ENCODE peak calls at places on chromosomes 3 and 15, in six cellular contexts. A is tibial artery, U is H54, R is NCI-H748 treated with DMSO at 0.1 percent for 48 hours, H is NCI-H510A treated with DMSO at 0.1 percent for 48 hours, N is AG04449. X is an unnamed sample.

GRCh38 chr3:138188013-138188352 is 882 bp downstream of the ARMC8 start:
- DNase-seq in A (peak), U (peak), R (no peak), H (no peak), N (no peak), X (peak)

GRCh38 chr15:79689030-79689429 is 207.8 kb downstream of the MTHFS start:
- DNase-seq in A (no peak), U (no peak), R (no peak), H (no peak), N (no peak), X (no peak)

GRCh38 chr3:136583823-136584222 is 168.4 kb downstream of the STAG1 start:
- DNase-seq in A (no peak), U (no peak), R (no peak), H (no peak), N (no peak), X (no peak)

GRCh38 chr3:3200632-3201212 is 21.2 kb upstream of the CRBN start:
- DNase-seq in A (no peak), U (no peak), R (peak), H (peak), N (no peak), X (no peak)

GRCh38 chr15:77597804-77598453 is 34.8 kb downstream of the LINGO1 start:
- DNase-seq in A (no peak), U (no peak), R (no peak), H (no peak), N (no peak), X (no peak)

GRCh38 chr15:73873889-73874511 is 636 bp downstream of the TBC1D21 start:
- DNase-seq in A (peak), U (peak), R (peak), H (no peak), N (peak), X (no peak)

GRCh38 chr15:51312754-51313390 is 25.5 kb downstream of the CYP19A1 start:
- DNase-seq in A (no peak), U (no peak), R (no peak), H (no peak), N (no peak), X (no peak)

GRCh38 chr3:33751320-33751719 is 33.3 kb upstream of the CLASP2 start:
- DNase-seq in A (no peak), U (no peak), R (no peak), H (no peak), N (no peak), X (no peak)

GRCh38 chr15:65805019-65805738 is 13.1 kb upstream of the DENND4A start:
- DNase-seq in A (no peak), U (no peak), R (no peak), H (no peak), N (no peak), X (no peak)

GRCh38 chr3:150743508-150743907 is 19.5 kb downstream of the SIAH2 start:
- DNase-seq in A (no peak), U (no peak), R (no peak), H (no peak), N (no peak), X (no peak)

GRCh38 chr15:68209735-68210408 is 4.7 kb upstream of the CALML4 start:
- DNase-seq in A (peak), U (no peak), R (no peak), H (no peak), N (no peak), X (no peak)

GRCh38 chr3:142888099-142888483 is 792 bp downstream of the PCOLCE2 start:
- DNase-seq in A (peak), U (peak), R (no peak), H (peak), N (no peak), X (no peak)

GRCh38 chr3:112569265-112569664 is 7.4 kb downstream of the SLC35A5 start:
- DNase-seq in A (no peak), U (no peak), R (no peak), H (no peak), N (no peak), X (no peak)

GRCh38 chr3:101890716-101891115 is 41.4 kb downstream of the NFKBIZ start:
- DNase-seq in A (no peak), U (no peak), R (no peak), H (no peak), N (peak), X (no peak)

GRCh38 chr3:8964436-8965370 is 1.4 kb upstream of the RAD18 start:
- DNase-seq in A (no peak), U (peak), R (no peak), H (no peak), N (peak), X (peak)

GRCh38 chr3:39141211-39141995 is 12.0 kb downstream of the CSRNP1 start:
- DNase-seq in A (peak), U (no peak), R (no peak), H (peak), N (no peak), X (no peak)

GRCh38 chr15:26891448-26891881 is 24.6 kb downstream of the GABRA5 start:
- DNase-seq in A (no peak), U (peak), R (peak), H (peak), N (no peak), X (peak)

GRCh38 chr15:89019436-89019835 is 68.8 kb upstream of the ABHD2 start:
- DNase-seq in A (no peak), U (no peak), R (no peak), H (no peak), N (no peak), X (no peak)

GRCh38 chr3:8886556-8886955 is 76.7 kb downstream of the RAD18 start:
- DNase-seq in A (no peak), U (no peak), R (no peak), H (no peak), N (no peak), X (no peak)

GRCh38 chr15:28975766-28976179 is 90.0 kb downstream of the APBA2 start:
- DNase-seq in A (no peak), U (peak), R (peak), H (peak), N (no peak), X (no peak)

GRCh38 chr3:59809750-59810444 is 760.1 kb upstream of the CFAP20DC start:
- DNase-seq in A (no peak), U (no peak), R (no peak), H (no peak), N (no peak), X (no peak)

GRCh38 chr3:79729096-79729495 is 38.7 kb downstream of the ROBO1 start:
- DNase-seq in A (no peak), U (peak), R (no peak), H (no peak), N (no peak), X (peak)

GRCh38 chr3:154364849-154365248 is 40.6 kb upstream of the DHX36 start:
- DNase-seq in A (no peak), U (no peak), R (no peak), H (no peak), N (no peak), X (no peak)

GRCh38 chr3:55449527-55449926 is 37.6 kb downstream of the WNT5A start:
- DNase-seq in A (no peak), U (no peak), R (no peak), H (no peak), N (no peak), X (no peak)

GRCh38 chr15:35194296-35194695 is 109.2 kb upstream of the NANOGP8 start:
- DNase-seq in A (no peak), U (no peak), R (no peak), H (no peak), N (no peak), X (no peak)

GRCh38 chr15:82110144-82110543 is 64.3 kb upstream of the MEX3B start:
- DNase-seq in A (peak), U (no peak), R (no peak), H (no peak), N (no peak), X (no peak)

GRCh38 chr3:12918231-12918630 is 76.9 kb upstream of the RPL32 start:
- DNase-seq in A (no peak), U (no peak), R (no peak), H (no peak), N (no peak), X (no peak)

GRCh38 chr3:172659246-172660002 is 51.4 kb downstream of the NCEH1 start:
- DNase-seq in A (no peak), U (no peak), R (no peak), H (no peak), N (no peak), X (no peak)

GRCh38 chr3:61685755-61686154 is 124.4 kb downstream of the PTPRG start:
- DNase-seq in A (no peak), U (no peak), R (peak), H (peak), N (no peak), X (no peak)

GRCh38 chr3:69144631-69145244 is 22.3 kb upstream of the LMOD3 start:
- DNase-seq in A (no peak), U (no peak), R (peak), H (peak), N (no peak), X (no peak)

GRCh38 chr15:34793071-34793470 is 2.3 kb downstream of the ACTC1 start:
- DNase-seq in A (no peak), U (no peak), R (no peak), H (no peak), N (no peak), X (no peak)

GRCh38 chr3:167876603-167877325 is 141.2 kb downstream of the SERPINI1 start:
- DNase-seq in A (no peak), U (no peak), R (no peak), H (no peak), N (no peak), X (no peak)

GRCh38 chr3:8931342-8931741 is 31.9 kb downstream of the RAD18 start:
- DNase-seq in A (no peak), U (no peak), R (no peak), H (no peak), N (no peak), X (no peak)

GRCh38 chr3:108472011-108472591 is 38.3 kb downstream of the MYH15 start:
- DNase-seq in A (no peak), U (peak), R (no peak), H (no peak), N (peak), X (peak)

GRCh38 chr15:81336568-81336967 is 12.6 kb upstream of the STARD5 start:
- DNase-seq in A (no peak), U (no peak), R (no peak), H (no peak), N (no peak), X (no peak)

GRCh38 chr3:99875573-99875924 is 57.9 kb downstream of the CMSS1 start:
- DNase-seq in A (no peak), U (no peak), R (no peak), H (no peak), N (no peak), X (no peak)

GRCh38 chr3:15783361-15783969 is 14.3 kb downstream of the ANKRD28 start:
- DNase-seq in A (no peak), U (no peak), R (no peak), H (no peak), N (no peak), X (no peak)

GRCh38 chr3:178198329-178198728 is 337.9 kb upstream of the KCNMB2 start:
- DNase-seq in A (no peak), U (no peak), R (no peak), H (no peak), N (no peak), X (no peak)

GRCh38 chr3:134330895-134331810 is 43.1 kb downstream of the AMOTL2 start:
- DNase-seq in A (peak), U (no peak), R (no peak), H (no peak), N (no peak), X (no peak)

X was measured in T1000.